ENCODE peak calls at places on chromosome X, in ten cellular contexts. U is spleen; N is transverse colon; X is adrenal gland; H is GM12878; Y is CD8-positive, alpha-beta T cell; L is CD8-positive, alpha-beta memory T cell; F is hepatocyte; T is substantia nigra; B is HCT116. P is an unnamed sample.
A peak's percentile ranks its signal among the peaks of the same experiment; 100 is the strongest.

GRCh38 chrX:154444001-154444754 is at the start of gene FAM50A:
- DNase-seq in Y (peak; percentile 29), N (peak; percentile 86), U (peak; percentile 93), L (peak; percentile 71), B (no peak), T (peak; percentile 53), H (no peak), F (peak; percentile 89), X (peak; percentile 80), P (peak; percentile 57)

GRCh38 chrX:68669094-68669830 is 21.8 kb downstream of the STARD8 start:
- DNase-seq in X (no peak), H (no peak), U (no peak), T (no peak), L (no peak), F (no peak), Y (no peak), B (no peak), N (no peak), P (no peak)

GRCh38 chrX:43866423-43866822 is 15.8 kb downstream of the MAOB start:
- DNase-seq in T (no peak), N (no peak), F (no peak), L (no peak), H (no peak), U (no peak), B (no peak), X (no peak), Y (no peak), P (no peak)

GRCh38 chrX:104288961-104289360 is 34.2 kb upstream of the ESX1 start:
- DNase-seq in U (no peak), N (no peak), H (no peak), F (no peak), Y (no peak), T (no peak), L (no peak), X (no peak), B (no peak), P (no peak)

GRCh38 chrX:65690057-65690855 is 22.8 kb downstream of the MSN start:
- DNase-seq in U (no peak), X (no peak), L (no peak), T (no peak), H (no peak), B (no peak), F (no peak), Y (no peak), N (no peak), P (no peak)

GRCh38 chrX:69153060-69153730 is 12.1 kb downstream of the PJA1 start:
- DNase-seq in U (peak; percentile 66), H (no peak), Y (no peak), B (no peak), L (no peak), F (peak; percentile 67), N (no peak), T (peak; percentile 8), X (peak; percentile 32), P (no peak)

GRCh38 chrX:103678199-103678993 is 8.1 kb downstream of the MORF4L2 start:
- DNase-seq in L (no peak), F (no peak), X (no peak), H (no peak), B (no peak), Y (no peak), U (no peak), N (no peak), T (no peak), P (no peak)

GRCh38 chrX:43677993-43678392 is 21.9 kb downstream of the MAOA start:
- DNase-seq in B (no peak), T (no peak), L (no peak), X (no peak), Y (no peak), H (no peak), N (peak; percentile 33), U (no peak), F (peak; percentile 26), P (no peak)

GRCh38 chrX:27728291-27728690 is 79.5 kb upstream of the MAGEB10 start:
- DNase-seq in H (no peak), U (no peak), Y (no peak), F (no peak), T (no peak), B (peak; percentile 23), N (no peak), X (no peak), L (no peak), P (no peak)

GRCh38 chrX:11787564-11787963 is 29.5 kb downstream of the MSL3 start:
- DNase-seq in H (no peak), Y (peak; percentile 38), X (peak; percentile 60), N (peak; percentile 50), U (peak; percentile 83), L (peak; percentile 56), F (peak; percentile 38), B (peak; percentile 10), T (peak; percentile 3), P (peak; percentile 21)

GRCh38 chrX:1462596-1463251 is 10.0 kb upstream of the ASMTL start:
- DNase-seq in T (no peak), H (no peak), Y (peak; percentile 57), X (peak; percentile 35), L (peak; percentile 68), N (no peak), B (no peak), U (peak; percentile 65), F (peak; percentile 66), P (peak; percentile 2)

GRCh38 chrX:12804655-12805054 is 13.4 kb downstream of the PRPS2 start:
- DNase-seq in F (no peak), T (no peak), B (no peak), N (peak; percentile 34), Y (no peak), H (no peak), L (no peak), X (no peak), U (no peak), P (no peak)

DNA sequence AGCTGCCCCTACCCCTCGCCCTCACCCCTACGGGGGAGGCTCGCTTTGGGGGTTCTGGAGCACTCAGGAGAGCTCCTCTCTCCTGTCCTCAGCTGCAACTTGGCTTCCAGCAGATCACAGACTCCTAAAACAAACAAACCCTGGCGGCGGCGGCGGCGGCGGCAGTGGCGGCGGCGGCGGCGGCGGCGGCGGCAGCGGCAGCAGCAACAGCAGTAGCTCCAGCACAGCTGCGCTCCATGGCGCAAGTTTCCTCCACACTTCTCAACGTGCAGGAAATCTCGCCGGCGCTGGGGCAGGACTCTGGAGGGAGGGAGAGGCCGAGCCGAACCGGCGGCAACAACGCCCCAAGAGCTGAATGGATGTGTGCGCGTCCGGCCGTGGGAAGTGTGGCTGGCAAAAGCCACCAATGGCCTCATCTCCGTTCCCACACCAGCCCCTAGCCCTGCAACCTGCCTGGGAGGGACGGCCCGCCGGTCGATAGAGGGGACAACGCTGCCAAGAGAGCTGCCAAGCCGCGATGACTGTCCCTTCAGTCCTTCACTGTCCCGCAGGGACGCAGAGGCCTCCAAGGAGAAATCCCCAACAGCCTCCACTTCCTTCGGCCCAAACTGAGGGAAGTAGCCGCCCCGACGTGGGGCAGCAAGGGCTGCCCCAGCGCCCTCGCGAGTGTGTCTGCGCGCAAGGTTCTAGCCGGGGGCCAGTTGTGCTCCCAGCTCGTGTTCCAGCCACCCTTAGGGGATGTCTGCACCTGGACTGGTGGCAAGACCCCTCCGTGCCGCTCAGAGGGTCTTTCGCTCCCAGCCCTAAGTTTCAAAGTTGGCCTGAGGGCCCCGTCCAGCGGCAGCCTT is 775 bp downstream of the SHROOM4 start:
- DNase-seq in B (no peak), N (peak; percentile 25), L (no peak), T (peak; percentile 31), F (peak; percentile 52), U (peak; percentile 82), H (no peak), X (peak; percentile 33), Y (no peak), P (no peak)
- H3K27ac ChIP-seq in B (no peak overlapping the region), N (peak overlapping the region; percentile 78), L (no peak overlapping the region), T (peak overlapping the region; percentile 89), F (peak overlapping the region; percentile 95), U (no peak overlapping the region), H (no peak overlapping the region), X (peak overlapping the region; percentile 21), Y (no peak overlapping the region), P (no peak overlapping the region)

GRCh38 chrX:115895678-115896329 is 274.7 kb upstream of the AGTR2 start:
- DNase-seq in B (no peak), X (no peak), U (no peak), L (no peak), Y (no peak), H (no peak), N (no peak), F (no peak), T (no peak), P (no peak)

GRCh38 chrX:115896362-115896761 is 274.2 kb upstream of the AGTR2 start:
- DNase-seq in X (no peak), T (no peak), Y (no peak), U (no peak), L (no peak), F (no peak), B (no peak), N (no peak), H (no peak), P (no peak)

GRCh38 chrX:115892056-115892708 is 278.4 kb upstream of the AGTR2 start:
- DNase-seq in L (no peak), N (peak; percentile 55), Y (no peak), F (peak; percentile 37), H (no peak), U (no peak), X (no peak), B (peak; percentile 3), T (no peak), P (no peak)

GRCh38 chrX:115894087-115894486 is 276.5 kb upstream of the AGTR2 start:
- DNase-seq in Y (no peak), H (peak; percentile 58), T (no peak), B (peak; percentile 2), N (peak; percentile 31), U (no peak), F (no peak), X (peak; percentile 24), L (no peak), P (no peak)

GRCh38 chrX:115892787-115893671 is 277.5 kb upstream of the AGTR2 start:
- DNase-seq in B (peak; percentile 40), L (no peak), Y (no peak), H (peak; percentile 73), N (peak; percentile 81), X (peak; percentile 43), T (peak; percentile 16), F (no peak), U (peak; percentile 82), P (no peak)
- H3K27ac ChIP-seq in B (peak overlapping the region; percentile 29), L (no peak overlapping the region), Y (no peak overlapping the region), H (peak overlapping the region; percentile 32), N (no peak overlapping the region), X (no peak overlapping the region), T (peak overlapping the region; percentile 81), F (no peak overlapping the region), U (no peak overlapping the region), P (no peak overlapping the region)

GRCh38 chrX:106999002-106999975 is 723 bp downstream of the MORC4 start:
- DNase-seq in U (peak; percentile 77), T (peak; percentile 13), X (peak; percentile 68), N (peak; percentile 52), L (peak; percentile 7), Y (no peak), F (peak; percentile 72), H (no peak), B (peak; percentile 22), P (no peak)
- H3K27ac ChIP-seq in U (no peak overlapping the region), T (no peak overlapping the region), X (peak overlapping the region; percentile 71), N (peak overlapping the region; percentile 64), L (no peak overlapping the region), Y (peak overlapping the region; percentile 35), F (peak overlapping the region; percentile 80), H (no peak overlapping the region), B (peak overlapping the region; percentile 58), P (no peak overlapping the region)

DNA sequence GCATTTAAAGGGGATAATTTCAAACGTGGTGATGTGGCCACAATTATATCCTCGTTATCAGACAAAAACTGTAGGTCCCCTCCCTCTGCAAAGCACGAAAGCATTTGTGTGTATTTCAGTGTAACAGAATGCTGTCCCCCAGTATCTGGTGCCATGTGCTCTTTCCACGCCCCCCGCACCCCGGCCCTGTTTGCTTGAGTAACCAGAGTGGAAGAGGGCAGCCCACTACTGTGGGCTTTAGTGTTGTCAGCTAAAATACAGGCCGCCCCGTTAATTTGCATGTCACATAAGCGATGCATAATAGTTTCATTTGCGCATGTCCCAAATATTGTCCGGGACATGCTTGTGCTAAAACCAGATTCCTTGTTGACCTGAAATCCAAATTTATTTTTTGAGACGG is 110.1 kb downstream of the PHKA2 start:
- DNase-seq in F (peak; percentile 2), Y (no peak), B (no peak), T (no peak), L (no peak), H (no peak), N (no peak), U (peak; percentile 9), X (no peak), P (no peak)
- H3K27ac ChIP-seq in F (no peak overlapping the region), Y (no peak overlapping the region), B (no peak overlapping the region), T (no peak overlapping the region), L (no peak overlapping the region), H (no peak overlapping the region), N (no peak overlapping the region), U (no peak overlapping the region), X (no peak overlapping the region), P (no peak overlapping the region)